ENCODE peak calls at places on chromosomes 13 and 19, in seven cellular contexts. K, Z, Y, N, F, O and S are unnamed samples.

GRCh38 chr19:2282062-2282861 is at the start of gene PEAK3:
- DNase-seq in K (no peak), Z (no peak), Y (peak; percentile 79), N (no peak), F (no peak), O (peak; percentile 29), S (peak; percentile 38)

GRCh38 chr13:98328511-98328910 is 151.4 kb upstream of the RNF113B start:
- DNase-seq in K (no peak), Z (no peak), Y (no peak), N (no peak), F (no peak), O (no peak), S (no peak)

GRCh38 chr13:60211548-60211947 is 47.8 kb upstream of the DIAPH3 start:
- DNase-seq in K (no peak), Z (no peak), Y (no peak), N (no peak), F (no peak), O (no peak), S (no peak)

GRCh38 chr19:3818479-3818878 is 32.3 kb upstream of the MATK start:
- DNase-seq in K (no peak), Z (no peak), Y (no peak), N (no peak), F (no peak), O (peak; percentile 66), S (peak; percentile 10)

GRCh38 chr19:1410136-1410786 is 2.9 kb downstream of the DAZAP1 start:
- DNase-seq in K (no peak), Z (no peak), Y (no peak), N (no peak), F (no peak), O (peak; percentile 51), S (no peak)

GRCh38 chr19:55641376-55642152 is 762 bp downstream of the ZNF580 start:
- DNase-seq in K (no peak), Z (no peak), Y (no peak), N (peak; percentile 22), F (no peak), O (peak; percentile 35), S (no peak)

GRCh38 chr13:73957889-73958288 is 176.3 kb downstream of the KLF12 start:
- DNase-seq in K (no peak), Z (no peak), Y (no peak), N (no peak), F (no peak), O (no peak), S (no peak)

GRCh38 chr19:42191855-42192254 is 25.6 kb downstream of the DEDD2 start:
- DNase-seq in K (no peak), Z (no peak), Y (no peak), N (no peak), F (no peak), O (no peak), S (no peak)

GRCh38 chr13:78121459-78122348 is 203.1 kb upstream of the EDNRB start:
- DNase-seq in K (no peak), Z (no peak), Y (peak; percentile 74), N (peak; percentile 17), F (peak; percentile 8), O (peak; percentile 91), S (peak; percentile 6)

GRCh38 chr19:33302974-33303790 is 848 bp upstream of the CEBPA start:
- DNase-seq in K (peak; percentile 64), Z (no peak), Y (no peak), N (no peak), F (peak; percentile 37), O (peak; percentile 56), S (no peak)

GRCh38 chr13:40986328-40986856 is 32.7 kb downstream of the ELF1 start:
- DNase-seq in K (no peak), Z (no peak), Y (no peak), N (no peak), F (no peak), O (peak; percentile 25), S (no peak)

GRCh38 chr13:26599885-26600284 is 42.4 kb downstream of the WASF3 start:
- DNase-seq in K (no peak), Z (no peak), Y (no peak), N (no peak), F (no peak), O (no peak), S (no peak)

GRCh38 chr19:7188682-7189629 is 105.3 kb downstream of the INSR start:
- DNase-seq in K (no peak), Z (no peak), Y (no peak), N (no peak), F (no peak), O (peak; percentile 99), S (no peak)

GRCh38 chr19:1392939-1393530 is 8.3 kb downstream of the GAMT start:
- DNase-seq in K (no peak), Z (no peak), Y (no peak), N (no peak), F (no peak), O (no peak), S (no peak)

GRCh38 chr19:8080832-8081231 is 28.3 kb downstream of the CCL25 start:
- DNase-seq in K (no peak), Z (no peak), Y (no peak), N (no peak), F (no peak), O (no peak), S (no peak)

GRCh38 chr13:48156466-48156865 is 61.6 kb upstream of the MED4 start:
- DNase-seq in K (no peak), Z (peak; percentile 57), Y (no peak), N (peak; percentile 73), F (no peak), O (peak; percentile 32), S (peak; percentile 13)

GRCh38 chr19:35609881-35610353 is 2.6 kb upstream of the HAUS5 start:
- DNase-seq in K (no peak), Z (no peak), Y (no peak), N (peak; percentile 39), F (no peak), O (no peak), S (no peak)

GRCh38 chr13:33637978-33638743 is 179.8 kb upstream of the RFC3 start:
- DNase-seq in K (no peak), Z (no peak), Y (no peak), N (no peak), F (no peak), O (no peak), S (no peak)

GRCh38 chr19:54418030-54418929 is 3.0 kb downstream of the TTYH1 start:
- DNase-seq in K (no peak), Z (no peak), Y (peak; percentile 60), N (no peak), F (no peak), O (no peak), S (peak; percentile 39)

GRCh38 chr13:26971990-26972888 is 199.4 kb downstream of the USP12 start:
- DNase-seq in K (no peak), Z (no peak), Y (peak; percentile 56), N (no peak), F (peak; percentile 17), O (peak; percentile 20), S (no peak)